ENCODE peak calls at places on chromosomes 12 and 14, in four cellular contexts. K, R, Z and J are unnamed samples.
A peak's percentile ranks its signal among the peaks of the same experiment; 100 is the strongest.

GRCh38 chr14:26598081-26598671 is 343 bp upstream of the NOVA1 start:
- DNase-seq in K (peak; percentile 57), R (peak; percentile 77), Z (peak; percentile 9), J (no peak)

GRCh38 chr12:9256758-9257405 is 48.7 kb upstream of the PZP start:
- DNase-seq in K (no peak), R (no peak), Z (no peak), J (no peak)

GRCh38 chr12:39459027-39459434 is 16.1 kb upstream of the KIF21A start:
- DNase-seq in K (no peak), R (no peak), Z (no peak), J (no peak)

GRCh38 chr12:26268841-26269553 is 73.6 kb downstream of the SSPN start:
- DNase-seq in K (no peak), R (peak; percentile 18), Z (no peak), J (no peak)

GRCh38 chr14:53011053-53011462 is 60.2 kb upstream of the FERMT2 start:
- DNase-seq in K (peak; percentile 61), R (peak; percentile 53), Z (no peak), J (no peak)

GRCh38 chr12:69500631-69501030 is 30.4 kb downstream of the FRS2 start:
- DNase-seq in K (no peak), R (no peak), Z (no peak), J (no peak)

GRCh38 chr14:69423279-69423678 is 24.8 kb downstream of the SLC39A9 start:
- DNase-seq in K (no peak), R (no peak), Z (no peak), J (no peak)

GRCh38 chr12:21602774-21603173 is 1.9 kb downstream of the GYS2 start:
- DNase-seq in K (no peak), R (no peak), Z (no peak), J (no peak)

GRCh38 chr12:93908846-93909592 is 231.8 kb downstream of the CRADD start:
- DNase-seq in K (no peak), R (no peak), Z (no peak), J (no peak)

GRCh38 chr14:94394594-94395305 is 6.3 kb upstream of the SERPINA1 start:
- DNase-seq in K (no peak), R (peak; percentile 74), Z (no peak), J (no peak)

GRCh38 chr14:86221755-86222154 is 691.8 kb downstream of the FLRT2 start:
- DNase-seq in K (no peak), R (no peak), Z (no peak), J (no peak)

GRCh38 chr12:62769076-62769619 is 165.8 kb downstream of the PPM1H start:
- DNase-seq in K (no peak), R (no peak), Z (no peak), J (no peak)

GRCh38 chr12:5996459-5996858 is 51.4 kb upstream of the ANO2 start:
- DNase-seq in K (no peak), R (no peak), Z (no peak), J (no peak)

GRCh38 chr12:56716933-56717880 is 7.9 kb downstream of the NACA start:
- DNase-seq in K (no peak), R (no peak), Z (peak; percentile 54), J (no peak)

GRCh38 chr14:92553456-92553855 is 39.9 kb downstream of the RIN3 start:
- DNase-seq in K (peak; percentile 40), R (no peak), Z (no peak), J (no peak)

GRCh38 chr12:107511292-107511691 is 174.3 kb upstream of the PWP1 start:
- DNase-seq in K (no peak), R (no peak), Z (no peak), J (no peak)

GRCh38 chr14:69921052-69921451 is 41.8 kb downstream of the SMOC1 start:
- DNase-seq in K (no peak), R (no peak), Z (no peak), J (no peak)

GRCh38 chr14:50342211-50343080 is 30.3 kb downstream of the DMAC2L start:
- DNase-seq in K (peak; percentile 21), R (peak; percentile 66), Z (peak; percentile 43), J (no peak)

GRCh38 chr12:77968571-77968970 is 137.9 kb downstream of the NAV3 start:
- DNase-seq in K (no peak), R (no peak), Z (no peak), J (no peak)

GRCh38 chr12:107164392-107164791 is 71.0 kb upstream of the CRY1 start:
- DNase-seq in K (no peak), R (no peak), Z (no peak), J (no peak)

GRCh38 chr14:50741571-50741970 is 73.5 kb upstream of the SAV1 start:
- DNase-seq in K (peak; percentile 10), R (no peak), Z (no peak), J (no peak)

DNA sequence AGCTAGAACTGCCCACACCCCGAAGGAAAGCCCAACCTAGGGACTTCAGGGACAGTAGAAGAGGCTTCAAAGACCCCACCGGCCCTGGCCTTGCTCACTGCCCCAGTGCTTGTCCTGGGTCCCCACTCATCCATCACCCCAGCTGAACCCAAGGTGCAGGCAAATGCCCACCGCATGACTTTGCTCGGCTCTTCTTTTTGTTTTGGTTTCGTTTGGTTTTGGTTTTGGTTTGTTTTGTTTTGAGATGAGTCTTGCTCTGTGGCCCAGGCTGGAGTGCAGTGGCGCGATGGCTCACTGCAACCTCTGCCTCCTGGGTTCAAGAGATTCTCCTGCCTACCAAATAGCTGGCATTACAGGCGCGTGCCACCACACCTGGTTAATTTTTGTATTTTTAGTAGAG is 9.0 kb downstream of the CCDC85C start:
- DNase-seq in K (no peak), R (no peak), Z (no peak), J (peak; percentile 49)
- TF ChIP-seq CHD4 in K (no peak), R (no peak), Z (no peak), J (no peak)

DNA sequence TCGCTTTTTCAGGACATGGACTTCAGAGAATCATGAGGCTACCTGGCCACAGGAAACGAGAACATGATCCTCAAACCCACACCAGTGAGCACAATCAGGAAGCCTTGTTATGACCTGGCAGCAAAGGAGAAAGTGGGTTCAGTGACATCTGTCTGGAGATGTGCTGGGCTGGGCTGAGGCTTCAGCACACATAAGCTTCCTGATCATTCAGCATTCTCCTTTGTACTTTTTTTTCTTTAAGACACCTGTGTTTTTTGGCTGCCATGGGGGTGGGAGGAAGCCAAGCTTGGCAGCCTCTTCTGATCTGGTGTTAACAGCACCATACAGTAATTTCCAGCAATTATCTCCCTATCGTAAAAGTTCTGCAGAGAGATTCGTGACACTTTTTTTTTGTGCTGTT is 38.9 kb upstream of the RASSF3 start:
- DNase-seq in K (no peak), R (no peak), Z (no peak), J (no peak)
- TF ChIP-seq CHD4 in K (no peak), R (no peak), Z (no peak), J (no peak)

GRCh38 chr12:68497702-68498101 is 113.0 kb upstream of the RAP1B start:
- DNase-seq in K (no peak), R (no peak), Z (no peak), J (peak; percentile 50)
- TF ChIP-seq CHD4 in K (no peak), R (no peak), Z (no peak), J (no peak)

GRCh38 chr12:119710374-119710773 is 42.4 kb downstream of the PRKAB1 start:
- DNase-seq in K (no peak), R (no peak), Z (no peak), J (no peak)

GRCh38 chr12:119710941-119711551 is 43.1 kb downstream of the PRKAB1 start:
- DNase-seq in K (no peak), R (no peak), Z (no peak), J (no peak)

GRCh38 chr12:119704065-119704747 is 36.3 kb downstream of the PRKAB1 start:
- DNase-seq in K (no peak), R (no peak), Z (no peak), J (no peak)

GRCh38 chr12:119700078-119700477 is 32.1 kb downstream of the PRKAB1 start:
- DNase-seq in K (no peak), R (no peak), Z (no peak), J (no peak)

GRCh38 chr12:119705182-119705581 is 37.2 kb downstream of the PRKAB1 start:
- DNase-seq in K (no peak), R (no peak), Z (no peak), J (no peak)
- TF ChIP-seq CHD4 in K (no peak), R (no peak), Z (no peak), J (no peak)

GRCh38 chr14:41718477-41719166 is 111.9 kb downstream of the LRFN5 start:
- DNase-seq in K (no peak), R (no peak), Z (no peak), J (no peak)
- TF ChIP-seq CHD4 in K (no peak), R (no peak), Z (no peak), J (no peak)

GRCh38 chr12:108648371-108648770 is 14.7 kb upstream of the SELPLG start:
- DNase-seq in K (no peak), R (no peak), Z (no peak), J (no peak)

GRCh38 chr12:108649126-108649525 is 15.4 kb upstream of the SELPLG start:
- DNase-seq in K (no peak), R (no peak), Z (no peak), J (no peak)

GRCh38 chr12:108647199-108647935 is 13.7 kb upstream of the SELPLG start:
- DNase-seq in K (no peak), R (no peak), Z (no peak), J (no peak)

GRCh38 chr12:108646597-108647190 is 13.0 kb upstream of the SELPLG start:
- DNase-seq in K (no peak), R (no peak), Z (no peak), J (no peak)

GRCh38 chr12:108647936-108648287 is 14.2 kb upstream of the SELPLG start:
- DNase-seq in K (no peak), R (no peak), Z (no peak), J (no peak)
- TF ChIP-seq CHD4 in K (no peak), R (no peak), Z (no peak), J (no peak)

GRCh38 chr12:31029916-31030562 is 43.6 kb upstream of the DDX11 start:
- DNase-seq in K (no peak), R (no peak), Z (no peak), J (no peak)
- TF ChIP-seq CHD4 in K (no peak), R (no peak), Z (no peak), J (no peak)

DNA sequence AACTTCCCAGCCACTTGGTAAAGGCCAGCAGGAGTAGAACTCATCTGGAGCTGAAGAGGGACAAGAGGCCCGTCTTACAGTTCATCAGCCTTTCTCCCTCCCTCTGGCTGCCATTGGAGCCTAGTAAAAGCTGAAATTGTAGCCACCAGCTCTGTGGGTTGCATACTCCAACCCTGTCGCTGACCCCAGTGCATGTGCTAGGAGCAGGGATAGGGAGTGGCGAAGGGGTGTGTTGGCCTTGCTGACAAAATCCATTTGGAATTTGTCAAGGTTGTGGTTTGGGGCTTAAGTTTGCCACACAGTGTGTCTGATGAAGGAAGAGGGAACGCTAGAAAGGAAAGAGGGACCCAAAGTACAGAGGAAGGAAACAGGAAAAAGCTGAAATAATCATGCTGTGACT is 4.0 kb upstream of the ARF3 start:
- DNase-seq in K (no peak), R (no peak), Z (no peak), J (no peak)
- TF ChIP-seq CHD4 in K (no peak), R (no peak), Z (no peak), J (no peak)

GRCh38 chr12:119005832-119006360 is 24.6 kb downstream of the SRRM4 start:
- DNase-seq in K (no peak), R (no peak), Z (no peak), J (no peak)
- TF ChIP-seq CHD4 in K (no peak), R (no peak), Z (no peak), J (no peak)

GRCh38 chr12:49661191-49661590 is 37.8 kb downstream of the PRPF40B start:
- DNase-seq in K (no peak), R (no peak), Z (no peak), J (no peak)
- TF ChIP-seq CHD4 in K (no peak), R (no peak), Z (no peak), J (no peak)